ENCODE peak calls at places on chromosomes 2 and 18, in four cellular contexts. F is GM12878, L is H1, U is K562. Z is an unnamed sample.

GRCh38 chr2:203814661-203815540 is 52.7 kb upstream of the CTLA4 start:
- DNase-seq in F (no peak), L (no peak), U (peak; percentile 35), Z (peak; percentile 88)

GRCh38 chr18:33720133-33720532 is 142.1 kb downstream of the ASXL3 start:
- DNase-seq in F (no peak), L (no peak), U (no peak), Z (no peak)

GRCh38 chr2:74530239-74531161 is 767 bp downstream of the HTRA2 start:
- DNase-seq in F (peak; percentile 74), L (no peak), U (peak; percentile 96), Z (no peak)

GRCh38 chr2:96951125-96951654 is 35.2 kb downstream of the FAM178B start:
- DNase-seq in F (no peak), L (peak; percentile 75), U (peak; percentile 87), Z (peak; percentile 64)

GRCh38 chr2:124975658-124976057 is 950.6 kb downstream of the CNTNAP5 start:
- DNase-seq in F (no peak), L (no peak), U (no peak), Z (no peak)

GRCh38 chr18:9066358-9066757 is 36.1 kb upstream of the NDUFV2 start:
- DNase-seq in F (no peak), L (no peak), U (no peak), Z (no peak)

GRCh38 chr18:25231327-25231691 is 120.7 kb downstream of the ZNF521 start:
- DNase-seq in F (no peak), L (no peak), U (no peak), Z (no peak)

GRCh38 chr2:99821572-99822369 is 320.6 kb downstream of the AFF3 start:
- DNase-seq in F (no peak), L (no peak), U (peak; percentile 9), Z (no peak)

GRCh38 chr2:45932278-45932975 is 281.0 kb downstream of the PRKCE start:
- DNase-seq in F (no peak), L (no peak), U (no peak), Z (no peak)

GRCh38 chr2:36351291-36352023 is 4.1 kb upstream of the CRIM1 start:
- DNase-seq in F (no peak), L (no peak), U (no peak), Z (no peak)

GRCh38 chr2:29262681-29263260 is 147.6 kb downstream of the CLIP4 start:
- DNase-seq in F (no peak), L (no peak), U (no peak), Z (no peak)

GRCh38 chr2:36485521-36485920 is 112.4 kb downstream of the FEZ2 start:
- DNase-seq in F (no peak), L (no peak), U (no peak), Z (no peak)

GRCh38 chr18:13366977-13367892 is 148.7 kb downstream of the LDLRAD4 start:
- DNase-seq in F (no peak), L (no peak), U (no peak), Z (no peak)

GRCh38 chr2:150697596-150697995 is 210.1 kb upstream of the RND3 start:
- DNase-seq in F (no peak), L (no peak), U (no peak), Z (no peak)

GRCh38 chr18:49669403-49669802 is 107.5 kb downstream of the LIPG start:
- DNase-seq in F (no peak), L (no peak), U (no peak), Z (no peak)

GRCh38 chr18:73670536-73670935 is 477.1 kb downstream of the FBXO15 start:
- DNase-seq in F (no peak), L (no peak), U (no peak), Z (no peak)

GRCh38 chr18:2027026-2027425 is 544.3 kb downstream of the METTL4 start:
- DNase-seq in F (no peak), L (no peak), U (no peak), Z (no peak)

GRCh38 chr18:13222371-13223281 is 4.1 kb downstream of the LDLRAD4 start:
- DNase-seq in F (no peak), L (no peak), U (no peak), Z (peak; percentile 42)

GRCh38 chr2:183126635-183127034 is 2.4 kb downstream of the NUP35 start:
- DNase-seq in F (no peak), L (no peak), U (no peak), Z (no peak)

GRCh38 chr2:159124931-159125467 is 156.6 kb downstream of the TANC1 start:
- DNase-seq in F (no peak), L (no peak), U (no peak), Z (no peak)

GRCh38 chr18:8833480-8833879 is 128.1 kb downstream of the MTCL1 start:
- DNase-seq in F (no peak), L (no peak), U (no peak), Z (no peak)

GRCh38 chr2:183614797-183615429 is 490.7 kb downstream of the NUP35 start:
- DNase-seq in F (no peak), L (no peak), U (no peak), Z (no peak)

GRCh38 chr2:142307086-142307485 is 176.3 kb upstream of the LRP1B start:
- DNase-seq in F (no peak), L (no peak), U (no peak), Z (no peak)

GRCh38 chr2:110854355-110855081 is 122.1 kb downstream of the ACOXL start:
- DNase-seq in F (no peak), L (no peak), U (no peak), Z (no peak)
- TF ChIP-seq ZNF274 in F (no peak), L (no peak), U (no peak), Z (no peak)

DNA sequence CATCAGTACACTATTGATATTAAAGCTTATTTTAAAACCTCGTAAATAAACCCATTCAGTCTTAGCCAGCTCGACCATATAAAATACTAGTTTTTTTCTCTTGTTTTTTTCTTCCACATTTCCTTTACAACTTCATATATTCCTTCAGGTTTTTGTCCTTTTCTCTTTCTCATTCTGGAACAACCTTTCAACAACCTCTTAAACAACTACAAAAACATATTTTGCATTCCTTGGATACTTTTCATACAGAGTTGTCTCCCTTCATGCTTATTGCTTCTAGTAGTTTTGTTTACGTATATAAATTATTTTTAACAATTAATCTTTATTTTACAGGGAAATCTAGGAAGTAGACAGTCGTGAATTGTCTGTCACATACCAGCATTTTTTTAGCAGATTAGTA is 41.2 kb downstream of the COMMD1 start:
- DNase-seq in F (no peak), L (no peak), U (no peak), Z (no peak)
- TF ChIP-seq USF2 in F (no peak), L (no peak), U (no peak), Z (no peak)

GRCh38 chr18:6569813-6570212 is 155.1 kb upstream of the L3MBTL4 start:
- DNase-seq in F (no peak), L (no peak), U (no peak), Z (no peak)
- TF ChIP-seq ZNF274 in F (no peak), L (no peak), U (no peak), Z (no peak)

DNA sequence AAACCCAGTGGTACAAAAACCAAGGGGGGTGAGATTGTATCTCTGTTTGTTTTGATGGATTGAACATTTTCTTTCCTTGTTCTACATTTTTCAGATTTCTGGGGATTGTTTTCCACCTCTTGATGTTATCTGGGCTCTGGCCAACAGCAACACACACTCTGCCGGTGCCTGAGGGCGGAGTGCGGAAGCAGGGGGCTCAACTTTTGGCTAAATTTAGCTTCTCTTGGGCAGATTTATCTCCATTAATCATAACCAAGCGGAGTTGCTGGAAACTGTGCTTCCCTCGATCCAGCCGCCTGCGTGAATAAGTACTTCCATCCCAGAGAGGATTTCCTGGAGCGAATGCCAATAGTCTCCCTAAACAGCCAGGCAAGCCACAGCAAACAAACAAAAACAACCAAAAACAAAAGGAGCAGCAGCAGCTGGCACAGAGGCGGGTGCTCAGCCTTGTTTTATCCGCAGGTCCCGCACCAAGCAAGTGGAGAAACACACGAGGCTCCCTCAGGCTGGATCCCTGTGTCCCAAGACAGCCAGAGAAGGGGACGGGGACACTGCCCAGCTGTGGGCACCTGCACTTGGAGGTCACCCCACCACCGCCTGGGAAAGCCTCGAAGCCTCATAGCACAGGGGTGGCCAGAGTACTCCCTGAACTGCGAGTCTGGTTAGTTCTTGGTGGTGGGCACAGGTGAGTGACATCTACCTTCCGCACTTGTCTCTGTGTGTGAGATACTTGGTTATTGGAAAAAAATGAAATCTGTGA is 143.4 kb downstream of the NDUFA10 start:
- DNase-seq in F (no peak), L (no peak), U (no peak), Z (no peak)
- TF ChIP-seq USF2 in F (no peak), L (no peak), U (no peak), Z (no peak)

DNA sequence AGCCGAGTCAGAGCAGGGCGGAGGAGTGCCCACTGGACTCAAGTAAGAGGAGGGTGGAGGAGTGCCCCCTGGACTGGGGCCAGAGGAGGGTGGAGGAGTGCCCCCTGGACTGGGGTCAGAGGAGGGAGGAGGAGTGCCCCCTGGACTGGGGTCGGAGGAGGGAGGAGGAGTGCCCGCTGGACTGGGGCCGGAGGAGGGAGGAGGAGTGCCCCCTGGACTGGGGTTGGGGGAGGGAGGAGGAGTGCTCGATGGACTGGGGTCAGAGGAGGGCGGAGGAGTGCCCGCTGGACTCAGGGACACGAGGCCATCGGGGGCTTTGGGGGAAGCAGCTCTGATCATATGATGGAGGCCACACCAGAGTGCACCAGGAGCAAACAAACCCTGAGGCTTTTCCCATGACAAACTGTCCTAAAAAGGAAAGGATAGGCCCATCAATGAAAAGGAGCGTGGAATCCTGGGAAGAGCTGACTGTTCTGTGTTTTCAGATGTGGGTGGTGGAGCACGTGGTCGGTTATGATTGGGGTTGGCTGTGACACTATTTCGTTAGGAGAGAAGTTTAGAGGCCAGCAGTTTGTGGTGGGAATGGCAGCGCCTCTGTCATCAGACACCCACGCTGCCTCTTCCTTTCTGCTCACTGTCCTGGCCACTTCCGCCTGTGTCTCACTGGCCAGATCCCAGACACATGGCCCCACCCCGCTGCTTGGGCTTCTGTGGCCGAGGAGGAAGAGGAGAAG is 24.5 kb upstream of the HPCAL1 start:
- DNase-seq in F (no peak), L (no peak), U (peak; percentile 91), Z (peak; percentile 87)
- TF ChIP-seq ZNF274 in F (no peak), L (no peak), U (no peak), Z (no peak)

Z was measured in HepG2.